ENCODE peak calls at places on chromosomes 16 and 17, in six cellular contexts. J is H1, L is adrenal gland, O is endothelial cell of umbilical vein, R is stomach, P is body of pancreas. H is an unnamed sample.

GRCh38 chr17:79204261-79204660 is 129.6 kb downstream of the ENGASE start:
- DNase-seq in L (no peak), R (no peak), J (no peak), O (no peak), P (no peak), H (no peak)

GRCh38 chr17:45435481-45435880 is 2.8 kb upstream of the ARHGAP27 start:
- DNase-seq in L (no peak), O (no peak), P (no peak), J (no peak), R (no peak), H (no peak)

GRCh38 chr17:44223574-44224046 is 4.1 kb upstream of the UBTF start:
- DNase-seq in J (no peak), R (no peak), O (peak; percentile 97), L (peak; percentile 97), P (peak; percentile 85), H (no peak)

GRCh38 chr16:13291934-13292333 is 390.5 kb downstream of the SHISA9 start:
- DNase-seq in L (no peak), R (no peak), O (no peak), P (no peak), J (peak; percentile 55), H (no peak)

GRCh38 chr16:24471616-24472015 is 67.8 kb upstream of the RBBP6 start:
- DNase-seq in J (no peak), P (no peak), R (no peak), L (no peak), O (no peak), H (no peak)

GRCh38 chr16:67296422-67296821 is 17.1 kb downstream of the PLEKHG4 start:
- DNase-seq in R (no peak), P (no peak), O (no peak), J (no peak), L (no peak), H (no peak)

GRCh38 chr16:30005341-30006094 is 5.3 kb downstream of the DOC2A start:
- DNase-seq in J (no peak), P (peak; percentile 36), L (peak; percentile 60), O (peak; percentile 11), R (peak; percentile 32), H (peak; percentile 87)

GRCh38 chr16:72481419-72481818 is 309.5 kb upstream of the PMFBP1 start:
- DNase-seq in J (no peak), O (peak; percentile 73), P (no peak), R (no peak), L (no peak), H (no peak)

GRCh38 chr16:80375513-80375912 is 165.3 kb upstream of the DYNLRB2 start:
- DNase-seq in R (no peak), J (no peak), O (no peak), P (no peak), L (no peak), H (no peak)

GRCh38 chr17:82399601-82400101 is 18.5 kb upstream of the HEXD start:
- DNase-seq in L (no peak), R (no peak), J (no peak), P (no peak), O (no peak), H (no peak)

GRCh38 chr16:49969356-49970030 is 55.5 kb upstream of the CNEP1R1 start:
- DNase-seq in L (no peak), P (peak; percentile 6), O (no peak), J (no peak), R (no peak), H (no peak)

GRCh38 chr17:77131919-77132318 is 8.8 kb upstream of the SEC14L1 start:
- DNase-seq in P (peak; percentile 41), J (no peak), R (peak; percentile 60), O (peak; percentile 70), L (peak; percentile 92), H (no peak)

GRCh38 chr17:1367351-1367745 is 32.7 kb downstream of the YWHAE start:
- DNase-seq in O (no peak), J (no peak), L (no peak), R (no peak), P (no peak), H (no peak)

GRCh38 chr17:77106874-77107358 is 33.9 kb upstream of the SEC14L1 start:
- DNase-seq in J (no peak), O (no peak), R (no peak), P (no peak), L (no peak), H (no peak)

GRCh38 chr16:67282447-67282805 is 3.1 kb downstream of the PLEKHG4 start:
- DNase-seq in R (no peak), O (no peak), L (no peak), J (no peak), P (no peak), H (no peak)

GRCh38 chr16:89051521-89052166 is 42.0 kb upstream of the ACSF3 start:
- DNase-seq in O (no peak), J (no peak), L (no peak), P (no peak), R (no peak), H (no peak)

GRCh38 chr16:27268376-27269299 is at the start of gene NSMCE1:
- DNase-seq in R (peak; percentile 99), L (peak; percentile 99), O (peak; percentile 92), P (peak; percentile 98), J (peak; percentile 88), H (peak; percentile 78)
- TF ChIP-seq POLR2A in R (peak; percentile 40), L (peak; percentile 52), O (peak; percentile 86), P (peak; percentile 24), J (no peak), H (peak; percentile 90)

DNA sequence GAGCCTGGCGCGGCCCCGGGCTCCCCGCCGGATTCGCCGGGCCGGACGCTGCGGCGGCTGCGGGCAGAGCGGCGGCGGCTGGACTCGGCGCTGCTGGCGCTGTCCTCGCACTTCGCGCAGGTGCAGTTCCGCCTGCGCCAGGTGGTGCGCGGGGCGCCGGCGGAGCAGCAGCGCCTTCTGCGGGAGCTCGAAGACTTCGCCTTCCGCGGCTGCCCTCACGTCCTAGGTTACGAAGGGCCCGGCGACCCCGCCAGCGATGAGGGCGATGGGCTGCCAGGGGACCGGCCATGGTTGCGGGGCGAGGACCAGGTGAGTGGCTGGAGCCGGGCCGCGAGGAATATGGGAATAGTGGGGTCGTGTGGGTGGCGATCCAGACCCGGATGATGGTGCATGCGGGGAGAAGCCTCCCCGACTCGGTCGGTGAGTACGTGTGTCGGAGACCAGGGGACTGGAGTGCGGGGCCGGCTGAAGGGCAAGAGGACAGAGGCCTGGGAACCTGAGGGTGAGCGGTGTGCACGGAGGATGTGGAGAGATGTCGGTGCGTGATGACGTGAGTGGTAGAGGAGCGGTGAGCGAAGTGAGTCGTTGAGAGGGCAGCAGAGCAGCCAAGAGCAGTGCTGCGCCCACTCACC is 517 bp downstream of the RUNDC1 start:
- DNase-seq in J (peak; percentile 65), L (peak; percentile 76), P (peak; percentile 68), R (peak; percentile 61), O (peak; percentile 47), H (peak; percentile 59)
- TF ChIP-seq POLR2A in J (no peak), L (no peak), P (no peak), R (no peak), O (no peak), H (peak; percentile 65)

DNA sequence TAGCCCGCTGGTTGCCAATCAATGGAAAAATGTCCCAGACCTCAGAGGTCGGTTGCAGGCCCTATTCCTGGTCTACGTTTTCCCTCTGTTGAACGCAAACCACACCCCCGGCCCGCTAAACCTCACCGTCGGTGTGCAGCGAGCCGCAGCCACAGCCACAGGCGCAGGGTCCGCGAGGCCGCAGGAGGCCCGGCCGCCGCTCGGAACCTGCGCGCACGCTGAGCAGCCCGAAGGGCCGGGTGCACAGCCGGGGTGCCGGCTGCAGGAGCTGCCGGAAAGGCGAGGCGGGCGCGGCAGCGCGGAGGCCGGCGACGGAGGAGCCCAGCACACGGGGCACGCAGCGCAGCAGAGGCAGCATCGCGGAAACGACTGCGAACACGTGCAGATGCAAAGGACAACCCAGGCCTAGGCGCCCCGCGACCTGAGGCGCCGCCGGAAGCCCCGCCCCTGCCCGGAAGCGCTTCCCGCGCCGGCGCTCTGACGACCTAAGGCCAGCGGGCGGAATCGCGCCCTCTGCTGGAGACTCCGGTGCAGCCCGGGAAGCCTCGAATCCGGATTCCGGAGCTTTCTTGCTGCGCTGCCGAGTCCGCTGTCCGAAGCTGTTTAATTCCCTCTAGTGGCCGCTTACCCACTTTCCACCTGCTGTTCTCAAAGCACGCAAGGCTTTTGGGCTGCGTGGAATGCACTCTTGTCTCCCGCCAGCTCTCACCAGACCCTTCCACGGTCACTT is at the start of gene C1QBP:
- DNase-seq in L (peak; percentile 97), J (peak; percentile 99), O (peak; percentile 96), R (peak; percentile 94), P (peak; percentile 94), H (peak; percentile 88)
- TF ChIP-seq POLR2A in L (no peak), J (peak; percentile 45), O (peak; percentile 91), R (no peak), P (no peak), H (peak; percentile 85)

GRCh38 chr17:36534117-36534880 is at the start of gene MYO19:
- DNase-seq in L (peak; percentile 87), P (peak; percentile 74), O (no peak), R (peak; percentile 72), J (peak; percentile 86), H (peak; percentile 54)

GRCh38 chr17:36532435-36532975 is 2.2 kb downstream of the MYO19 start:
- DNase-seq in L (no peak), J (peak; percentile 14), O (no peak), R (no peak), P (no peak), H (no peak)

GRCh38 chr17:36529121-36529520 is 5.5 kb downstream of the MYO19 start:
- DNase-seq in L (no peak), O (peak; percentile 29), P (no peak), R (no peak), J (no peak), H (no peak)

GRCh38 chr17:36535669-36536081 is 888 bp downstream of the PIGW start:
- DNase-seq in L (no peak), O (peak; percentile 9), P (no peak), J (no peak), R (no peak), H (no peak)

GRCh38 chr17:36534881-36535668 is at the start of gene PIGW:
- DNase-seq in J (peak; percentile 93), P (peak; percentile 90), L (peak; percentile 91), R (peak; percentile 89), O (peak; percentile 90), H (peak; percentile 84)
- TF ChIP-seq POLR2A in J (peak; percentile 83), P (peak; percentile 75), L (peak; percentile 74), R (peak; percentile 62), O (peak; percentile 94), H (peak; percentile 92)

GRCh38 chr17:48625502-48626201 is 506 bp downstream of the HOXB9 start:
- DNase-seq in P (peak; percentile 39), L (no peak), R (peak; percentile 46), O (peak; percentile 35), J (peak; percentile 77), H (no peak)
- TF ChIP-seq POLR2A in P (no peak), L (no peak), R (no peak), O (no peak), J (no peak), H (no peak)

GRCh38 chr16:524274-525011 is 3.1 kb upstream of the CAPN15 start:
- DNase-seq in O (no peak), P (no peak), R (no peak), J (no peak), L (no peak), H (no peak)

GRCh38 chr16:525520-526180 is 1.9 kb upstream of the CAPN15 start:
- DNase-seq in O (peak; percentile 71), R (no peak), L (peak; percentile 73), J (no peak), P (peak; percentile 46), H (no peak)

GRCh38 chr16:527015-527903 is at the start of gene CAPN15:
- DNase-seq in P (peak; percentile 89), O (peak; percentile 90), J (peak; percentile 94), L (peak; percentile 93), R (peak; percentile 90), H (peak; percentile 86)

GRCh38 chr16:525123-525519 is 2.4 kb upstream of the CAPN15 start:
- DNase-seq in L (no peak), R (no peak), O (no peak), J (no peak), P (no peak), H (no peak)

GRCh38 chr16:526181-527014 is 1.1 kb upstream of the CAPN15 start:
- DNase-seq in R (peak; percentile 69), J (no peak), L (peak; percentile 81), P (peak; percentile 73), O (no peak), H (no peak)
- TF ChIP-seq POLR2A in R (no peak), J (no peak), L (no peak), P (no peak), O (no peak), H (no peak)